ENCODE peak calls at places on chromosomes 4 and X, in eight cellular contexts. K is RWPE1, C is Calu3, H is neural crest cell, T is fibroblast of lung, Z is HCT116, B is neural progenitor cell, Y is ovary. X is an unnamed sample.

GRCh38 chr4:65968873-65969272 is 298.6 kb upstream of the EPHA5 start:
- DNase-seq in B (no peak), H (no peak), Y (no peak), C (no peak), K (no peak), T (peak), Z (no peak), X (no peak)

GRCh38 chr4:152996101-152996500 is 60.0 kb downstream of the FHDC1 start:
- DNase-seq in T (no peak), H (no peak), Y (no peak), C (peak), Z (no peak), K (no peak), B (no peak), X (no peak)

GRCh38 chr4:10492486-10492885 is 35.3 kb upstream of the ZNF518B start:
- DNase-seq in Z (no peak), C (no peak), Y (no peak), B (no peak), H (no peak), K (no peak), T (no peak), X (no peak)

GRCh38 chr4:91243132-91243531 is 1060.6 kb upstream of the GRID2 start:
- DNase-seq in C (peak), B (no peak), K (no peak), H (no peak), Y (no peak), T (peak), Z (no peak), X (no peak)

GRCh38 chr4:113398441-113399143 is 349.1 kb downstream of the ANK2 start:
- DNase-seq in B (no peak), T (no peak), C (peak), Z (no peak), H (no peak), Y (no peak), K (peak), X (no peak)

GRCh38 chr4:185734214-185734613 is 77.8 kb downstream of the SORBS2 start:
- DNase-seq in H (no peak), K (no peak), Y (no peak), Z (no peak), B (no peak), T (no peak), C (no peak), X (no peak)

GRCh38 chr4:40253906-40254305 is 57.1 kb downstream of the RHOH start:
- DNase-seq in T (no peak), C (no peak), H (no peak), K (no peak), B (no peak), Z (no peak), Y (no peak), X (no peak)

GRCh38 chrX:43878902-43879526 is 3.2 kb downstream of the MAOB start:
- DNase-seq in K (no peak), C (no peak), Y (peak), Z (no peak), B (no peak), T (no peak), H (no peak), X (no peak)

GRCh38 chr4:2649604-2650114 is 106.5 kb downstream of the TNIP2 start:
- DNase-seq in T (no peak), Y (no peak), K (no peak), B (no peak), C (no peak), H (no peak), Z (no peak), X (no peak)

GRCh38 chr4:108988514-108989195 is 225.8 kb upstream of the ETNPPL start:
- DNase-seq in H (no peak), T (peak), C (no peak), K (no peak), Y (no peak), Z (no peak), B (no peak), X (no peak)

GRCh38 chrX:70754169-70754843 is 154.2 kb downstream of the TEX11 start:
- DNase-seq in H (no peak), Z (no peak), K (no peak), Y (no peak), T (no peak), B (no peak), C (no peak), X (no peak)

GRCh38 chrX:19725545-19726102 is 161.8 kb downstream of the SH3KBP1 start:
- DNase-seq in Z (no peak), C (peak), H (no peak), T (no peak), B (no peak), Y (no peak), K (no peak), X (no peak)

GRCh38 chr4:152992027-152992426 is 55.9 kb downstream of the FHDC1 start:
- DNase-seq in Z (no peak), Y (no peak), T (no peak), C (peak), K (peak), H (no peak), B (no peak), X (no peak)

GRCh38 chrX:8413279-8413678 is 51.4 kb upstream of the VCX3B start:
- DNase-seq in Z (no peak), Y (no peak), C (no peak), B (no peak), K (no peak), H (no peak), T (peak), X (no peak)

GRCh38 chr4:86015412-86016350 is 344.2 kb downstream of the MAPK10 start:
- DNase-seq in Y (no peak), C (no peak), Z (no peak), T (peak), K (no peak), H (no peak), B (no peak), X (no peak)

GRCh38 chr4:6889101-6889735 is 20.4 kb upstream of the TBC1D14 start:
- DNase-seq in Z (no peak), T (no peak), B (no peak), C (no peak), Y (peak), K (no peak), H (no peak), X (no peak)

DNA sequence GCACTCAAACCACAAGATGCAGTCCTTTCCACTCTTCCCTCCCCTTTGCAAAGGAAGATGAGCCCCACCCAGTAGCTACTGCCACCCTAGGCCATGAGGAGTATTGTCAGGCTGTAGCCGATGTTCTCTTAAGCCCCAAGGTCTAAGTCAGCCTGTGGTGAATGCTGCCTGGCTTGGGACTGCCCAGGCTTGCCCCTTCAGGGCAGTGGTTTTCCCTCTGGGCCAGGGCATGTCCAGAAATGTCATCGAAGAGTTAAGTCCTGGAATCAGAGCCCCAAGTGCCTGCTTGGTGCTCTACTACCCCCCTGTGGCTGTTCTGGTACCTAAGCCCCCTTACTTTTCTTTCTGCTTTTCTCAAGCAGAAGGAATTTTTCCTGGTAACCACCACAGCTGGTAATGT is 11.8 kb upstream of the PGK1 start:
- DNase-seq in C (peak), Z (peak), Y (no peak), T (peak), K (peak), H (no peak), B (peak), X (no peak)
- TF ChIP-seq CTCF in C (peak), Z (peak), Y (no peak), T (peak), K (peak), H (peak), B (peak), X (peak)

DNA sequence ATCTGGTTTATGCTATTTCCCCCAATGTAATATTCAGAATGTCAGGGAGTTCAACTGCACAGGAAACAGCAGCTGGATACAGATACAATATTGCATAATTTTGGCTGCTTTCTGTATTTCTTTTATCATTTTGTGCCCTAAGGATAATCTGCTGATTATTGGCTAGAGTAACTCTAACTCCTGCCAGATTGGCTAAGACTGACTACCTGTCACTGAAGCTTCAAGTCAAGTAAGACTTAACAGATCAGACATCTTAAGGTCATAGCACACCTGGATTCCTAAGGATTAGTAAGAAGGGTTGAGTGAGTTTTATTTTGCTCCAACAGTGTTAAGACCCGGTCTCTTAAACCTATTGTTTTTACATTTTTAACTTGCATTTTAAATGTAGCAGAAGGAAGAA is 136.8 kb downstream of the KLF8 start:
- DNase-seq in Y (no peak), T (no peak), B (no peak), K (no peak), H (no peak), Z (no peak), C (no peak), X (no peak)
- TF ChIP-seq CTCF in Y (no peak), T (no peak), B (no peak), K (no peak), H (no peak), Z (no peak), C (no peak), X (no peak)

DNA sequence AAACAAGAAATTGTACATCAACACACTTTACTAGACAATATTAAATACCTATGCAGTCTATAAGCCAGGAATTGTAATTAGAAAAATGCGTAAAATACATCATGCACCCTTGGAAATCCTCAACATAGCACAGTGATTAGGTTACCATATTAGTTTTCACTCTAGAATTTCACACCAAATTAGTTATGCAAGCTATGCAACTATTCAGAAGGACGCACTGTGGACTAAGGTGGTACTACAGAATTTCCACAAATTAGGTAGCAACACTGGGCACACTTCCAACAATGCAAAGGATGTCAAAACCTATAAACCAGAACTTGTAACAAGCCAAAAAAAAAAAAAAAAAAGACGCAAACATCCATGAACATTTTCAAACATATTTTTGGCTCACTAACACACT is 71.1 kb upstream of the ZCCHC13 start:
- DNase-seq in T (peak), K (no peak), Y (no peak), C (peak), H (no peak), Z (no peak), B (no peak), X (no peak)
- TF ChIP-seq CTCF in T (no peak), K (no peak), Y (no peak), C (no peak), H (peak), Z (no peak), B (peak), X (no peak)

GRCh38 chr4:134126955-134127354 is 74.6 kb downstream of the PABPC4L start:
- DNase-seq in Z (no peak), H (no peak), Y (no peak), K (no peak), C (no peak), T (no peak), B (peak), X (no peak)

GRCh38 chr4:134132086-134132783 is 69.4 kb downstream of the PABPC4L start:
- DNase-seq in H (no peak), C (no peak), T (no peak), Y (no peak), Z (no peak), B (no peak), K (no peak), X (no peak)
- TF ChIP-seq CTCF in H (peak), C (no peak), T (no peak), Y (no peak), Z (no peak), B (peak), K (no peak), X (no peak)